ENCODE peak calls at places on chromosomes 6 and 20, in seven cellular contexts. G is GM23248, X is neural progenitor cell, S is GM23338, N is HCT116, J is PC-3, C is MM.1S. T is an unnamed sample.
A peak's percentile ranks its signal among the peaks of the same experiment; 100 is the strongest.

GRCh38 chr6:161919711-161920110 is 645.9 kb upstream of the AGPAT4 start:
- DNase-seq in G (peak; percentile 14), S (no peak), C (no peak), N (no peak), X (no peak), J (no peak), T (no peak)

GRCh38 chr6:36944650-36945049 is 9.9 kb upstream of the PI16 start:
- DNase-seq in N (no peak), J (no peak), X (no peak), G (no peak), S (no peak), C (no peak), T (no peak)

GRCh38 chr6:98463038-98463437 is 371.3 kb upstream of the POU3F2 start:
- DNase-seq in X (no peak), N (no peak), C (no peak), J (peak; percentile 52), S (no peak), G (no peak), T (no peak)

GRCh38 chr20:49982346-49983122 is at the start of gene SNAI1:
- DNase-seq in S (peak; percentile 91), N (peak; percentile 66), C (peak; percentile 93), J (peak; percentile 96), G (peak; percentile 95), X (peak; percentile 96), T (peak; percentile 94)

GRCh38 chr6:168408504-168409136 is 32.4 kb upstream of the SMOC2 start:
- DNase-seq in S (no peak), N (no peak), G (no peak), J (no peak), X (no peak), C (no peak), T (no peak)

GRCh38 chr20:38747495-38748096 is 664 bp upstream of the ACTR5 start:
- DNase-seq in N (no peak), C (no peak), X (no peak), G (peak; percentile 30), J (peak; percentile 89), S (no peak), T (no peak)

GRCh38 chr20:43538855-43539700 is 19.7 kb upstream of the SGK2 start:
- DNase-seq in J (no peak), N (no peak), X (no peak), C (no peak), S (no peak), G (peak; percentile 33), T (no peak)

GRCh38 chr20:37326666-37327065 is 19.3 kb upstream of the SRC start:
- DNase-seq in S (no peak), X (no peak), C (no peak), J (no peak), N (no peak), G (peak; percentile 66), T (peak; percentile 1)

GRCh38 chr6:41257369-41258195 is 28.9 kb downstream of the TREM1 start:
- DNase-seq in N (no peak), J (peak; percentile 73), X (no peak), S (no peak), C (no peak), G (no peak), T (peak; percentile 56)

GRCh38 chr6:106413016-106413415 is 52.5 kb downstream of the CRYBG1 start:
- DNase-seq in X (no peak), C (no peak), G (no peak), S (no peak), J (no peak), N (no peak), T (no peak)

GRCh38 chr6:9405369-9405768 is 970.0 kb upstream of the SLC35B3 start:
- DNase-seq in G (peak; percentile 86), N (peak; percentile 63), C (no peak), S (no peak), X (no peak), J (peak; percentile 95), T (peak; percentile 22)

GRCh38 chr6:29792123-29793035 is 35.2 kb upstream of the HLA-G start:
- DNase-seq in J (peak; percentile 46), S (peak; percentile 70), X (peak; percentile 40), N (no peak), C (peak; percentile 46), G (peak; percentile 76), T (peak; percentile 59)

GRCh38 chr6:119526609-119527605 is 177.3 kb upstream of the MAN1A1 start:
- DNase-seq in N (no peak), G (peak; percentile 22), S (peak; percentile 32), C (no peak), J (no peak), X (peak; percentile 8), T (no peak)

GRCh38 chr6:120077489-120077888 is 727.9 kb upstream of the MAN1A1 start:
- DNase-seq in S (peak; percentile 68), N (peak; percentile 23), G (peak; percentile 20), X (peak; percentile 53), J (peak; percentile 45), C (peak; percentile 10), T (peak; percentile 46)

GRCh38 chr6:4351857-4352669 is 216.7 kb upstream of the ECI2 start:
- DNase-seq in X (peak; percentile 14), C (no peak), S (no peak), J (peak; percentile 88), G (peak; percentile 98), N (peak; percentile 36), T (peak; percentile 51)

GRCh38 chr6:142313284-142313683 is 11.5 kb downstream of the ADGRG6 start:
- DNase-seq in N (no peak), X (no peak), S (no peak), C (no peak), J (no peak), G (peak; percentile 77), T (peak; percentile 37)

GRCh38 chr6:92541457-92542060 is 877.8 kb downstream of the EPHA7 start:
- DNase-seq in S (no peak), X (no peak), G (no peak), N (no peak), J (no peak), C (no peak), T (no peak)

GRCh38 chr6:138957484-138957883 is 30.6 kb downstream of the REPS1 start:
- DNase-seq in G (peak; percentile 77), C (no peak), N (no peak), X (no peak), J (no peak), S (no peak), T (peak; percentile 15)

GRCh38 chr6:136532030-136532429 is 18.2 kb downstream of the MAP7 start:
- DNase-seq in J (no peak), S (no peak), X (no peak), C (no peak), G (no peak), N (no peak), T (no peak)

GRCh38 chr6:37689356-37689755 is 8.3 kb downstream of the MDGA1 start:
- DNase-seq in S (no peak), G (peak; percentile 33), N (no peak), X (no peak), J (no peak), C (no peak), T (no peak)

GRCh38 chr6:165718486-165718885 is 55.4 kb upstream of the PDE10A start:
- DNase-seq in N (no peak), S (no peak), G (no peak), C (no peak), X (no peak), J (no peak), T (no peak)

GRCh38 chr6:136365781-136366354 is 76.2 kb upstream of the BCLAF1 start:
- DNase-seq in J (peak; percentile 7), X (no peak), N (no peak), S (no peak), C (no peak), G (no peak), T (no peak)

GRCh38 chr20:31860431-31861345 is 9.6 kb downstream of the DUSP15 start:
- DNase-seq in S (peak; percentile 85), N (no peak), C (no peak), J (peak; percentile 61), X (peak; percentile 87), G (peak; percentile 64), T (peak; percentile 63)

GRCh38 chr6:118959903-118960302 is 24.9 kb upstream of the MCM9 start:
- DNase-seq in N (no peak), G (no peak), X (no peak), S (no peak), J (no peak), C (no peak), T (no peak)

GRCh38 chr6:25014806-25015560 is 79.2 kb upstream of the RIPOR2 start:
- DNase-seq in G (peak; percentile 88), C (no peak), S (peak; percentile 32), N (no peak), J (no peak), X (no peak), T (peak; percentile 51)

GRCh38 chr6:95866732-95867131 is 149.0 kb upstream of the FUT9 start:
- DNase-seq in G (no peak), J (peak; percentile 12), S (peak; percentile 67), N (peak; percentile 18), X (peak; percentile 35), C (peak; percentile 39), T (peak; percentile 32)

GRCh38 chr20:63698739-63699465 is 2.5 kb downstream of the TNFRSF6B start:
- DNase-seq in S (no peak), G (peak; percentile 93), X (no peak), N (peak; percentile 67), C (no peak), J (peak; percentile 90), T (peak; percentile 56)
- TF ChIP-seq EZH2phosphoT487 in S (no peak), G (no peak), X (no peak), N (no peak), C (no peak), J (no peak), T (no peak)

DNA sequence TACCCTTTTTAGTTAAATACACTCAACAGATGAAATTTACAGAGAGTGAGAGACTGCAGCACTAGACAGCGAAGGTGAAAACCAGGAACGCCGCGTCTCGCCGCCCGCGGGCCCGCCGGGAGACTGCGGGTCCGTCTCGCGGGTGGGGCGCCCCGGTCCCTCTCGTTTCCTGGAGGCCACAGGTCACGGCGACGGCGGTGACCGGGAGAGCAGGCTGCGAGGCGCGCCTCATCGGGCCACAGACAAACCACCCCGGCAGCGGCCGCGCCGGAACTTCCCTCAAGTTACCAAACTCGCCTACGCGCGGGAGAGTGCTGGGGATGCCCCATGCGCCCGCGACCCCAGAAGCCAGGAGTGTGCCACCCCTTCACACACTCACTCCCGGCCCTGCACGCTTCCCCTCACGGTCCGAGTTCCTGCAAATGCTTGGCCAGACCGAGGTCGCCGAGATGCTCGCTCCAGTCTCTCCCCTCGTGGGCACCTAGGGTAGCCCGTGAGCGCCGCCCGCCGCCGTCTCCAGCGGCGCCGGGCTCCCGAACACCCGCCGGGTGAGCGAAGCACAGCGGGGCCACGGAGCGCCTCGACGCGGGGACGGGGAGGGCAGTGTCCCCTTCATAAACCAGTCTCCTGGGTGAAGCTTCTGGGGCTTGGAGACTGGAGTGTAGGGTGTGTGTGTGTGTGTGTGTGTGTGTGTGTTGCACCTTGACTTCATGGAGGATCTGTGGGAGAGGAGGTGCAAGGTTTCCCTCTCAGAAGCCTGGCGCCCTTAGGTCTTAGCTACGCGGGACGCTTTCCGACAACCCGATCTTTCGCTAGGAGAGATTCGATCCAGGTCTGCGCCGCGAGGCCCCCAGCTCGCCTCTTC is 1.4 kb downstream of the BACH2 start:
- DNase-seq in J (peak; percentile 26), S (peak; percentile 48), X (peak; percentile 54), C (peak; percentile 39), N (no peak), G (peak; percentile 47), T (peak; percentile 68)
- TF ChIP-seq EZH2 in J (no peak), S (peak; percentile 5), X (peak; percentile 89), C (no peak), N (no peak), G (peak; percentile 88), T (no peak)

GRCh38 chr6:33662318-33662717 is 41.2 kb downstream of the ITPR3 start:
- DNase-seq in X (no peak), J (no peak), N (no peak), G (no peak), S (no peak), C (no peak), T (no peak)
- TF ChIP-seq EZH2phosphoT487 in X (no peak), J (no peak), N (no peak), G (no peak), S (no peak), C (no peak), T (no peak)

GRCh38 chr6:99605074-99605726 is 1.4 kb upstream of the PRDM13 start:
- DNase-seq in S (peak; percentile 65), G (no peak), X (peak; percentile 75), J (no peak), N (no peak), C (no peak), T (no peak)
- TF ChIP-seq EZH2 in S (peak; percentile 95), G (peak; percentile 58), X (peak; percentile 57), J (no peak), N (no peak), C (no peak), T (peak; percentile 19)